ENCODE peak calls at places on chromosomes 16 and 17, in eight cellular contexts. W is colonic mucosa; D is SIG-M5; M is neuronal stem cell; C is Caki2; Q is RWPE1; X is naive thymus-derived CD4-positive, alpha-beta T cell; K is fibroblast of lung. T is an unnamed sample.

GRCh38 chr16:86975445-86975844 is 341.7 kb downstream of the C16orf95 start:
- DNase-seq in K (peak), D (no peak), C (peak), M (peak), W (no peak), X (no peak), Q (peak), T (peak)

GRCh38 chr16:3654249-3654991 is at the start of gene DNASE1:
- DNase-seq in M (peak), W (peak), D (no peak), C (peak), X (peak), Q (peak), K (peak), T (peak)

GRCh38 chr17:83193336-83194188 is 114.2 kb downstream of the METRNL start:
- DNase-seq in W (no peak), Q (no peak), C (peak), D (no peak), X (no peak), M (no peak), K (no peak), T (peak)

GRCh38 chr16:83974475-83974874 is 6.4 kb downstream of the NECAB2 start:
- DNase-seq in W (no peak), C (no peak), Q (no peak), X (no peak), K (no peak), M (no peak), D (no peak), T (no peak)

GRCh38 chr17:27630607-27631408 is at the start of gene LGALS9:
- DNase-seq in X (peak), Q (peak), W (peak), C (peak), D (peak), M (no peak), K (no peak), T (peak)

GRCh38 chr17:28973414-28973813 is 22.1 kb upstream of the PHF12 start:
- DNase-seq in D (no peak), Q (no peak), M (no peak), W (no peak), X (no peak), K (peak), C (no peak), T (peak)

GRCh38 chr17:16044484-16044883 is 44.9 kb downstream of the TTC19 start:
- DNase-seq in X (no peak), W (no peak), D (no peak), M (no peak), Q (no peak), K (no peak), C (no peak), T (no peak)

GRCh38 chr17:11682646-11683045 is 84.4 kb downstream of the DNAH9 start:
- DNase-seq in X (no peak), D (no peak), K (no peak), W (no peak), Q (no peak), M (no peak), C (no peak), T (peak)

GRCh38 chr17:27293359-27293897 is 486 bp upstream of the WSB1 start:
- DNase-seq in D (no peak), W (peak), C (peak), X (no peak), Q (no peak), M (no peak), K (no peak), T (no peak)

GRCh38 chr17:1562178-1562643 is 381 bp downstream of the PITPNA start:
- DNase-seq in X (no peak), M (no peak), K (no peak), C (no peak), D (no peak), Q (peak), W (peak), T (peak)

GRCh38 chr17:33493566-33493965 is 200.5 kb upstream of the ASIC2 start:
- DNase-seq in W (no peak), C (no peak), D (no peak), M (no peak), Q (no peak), K (no peak), X (no peak), T (no peak)

GRCh38 chr17:40753804-40754203 is 1.3 kb downstream of the KRT25 start:
- DNase-seq in Q (no peak), D (no peak), K (no peak), X (no peak), W (no peak), M (no peak), C (no peak), T (no peak)